ENCODE peak calls at places on chromosomes 6 and 20, in seven cellular contexts. E is mesenchymal stem cell, J is H9, S is IMR-90, F is mesendoderm, M is neuronal stem cell, R is trophoblast cell. L is an unnamed sample.

GRCh38 chr20:57596998-57597939 is 23.0 kb downstream of the ZBP1 start:
- DNase-seq in S (peak), J (peak), E (peak), R (peak), F (peak), M (peak), L (peak)

GRCh38 chr6:63352587-63353281 is 33.0 kb upstream of the LGSN start:
- DNase-seq in J (peak), R (peak), S (peak), E (peak), F (peak), M (peak), L (no peak)

GRCh38 chr6:169811521-169812256 is 60.3 kb downstream of the ERMARD start:
- DNase-seq in M (no peak), F (no peak), J (peak), R (no peak), S (no peak), E (no peak), L (no peak)

GRCh38 chr6:122268394-122268793 is 131.1 kb upstream of the HSF2 start:
- DNase-seq in F (no peak), E (no peak), R (no peak), S (no peak), M (no peak), J (no peak), L (no peak)

GRCh38 chr20:22826306-22827230 is 208.5 kb upstream of the SSTR4 start:
- DNase-seq in E (no peak), R (no peak), F (no peak), J (no peak), M (no peak), S (no peak), L (no peak)

GRCh38 chr6:156854466-156855161 is 77.4 kb downstream of the ARID1B start:
- DNase-seq in S (no peak), M (no peak), F (no peak), E (no peak), J (no peak), R (no peak), L (no peak)

GRCh38 chr6:31689249-31690110 is 8.6 kb upstream of the LY6G5C start:
- DNase-seq in F (peak), E (no peak), M (no peak), R (no peak), J (peak), S (no peak), L (peak)

GRCh38 chr6:169131356-169131755 is 122.3 kb downstream of the THBS2 start:
- DNase-seq in M (no peak), J (no peak), F (no peak), R (no peak), S (no peak), E (no peak), L (no peak)

GRCh38 chr6:17542243-17542642 is 57.9 kb upstream of the FAM8A1 start:
- DNase-seq in S (no peak), R (no peak), J (no peak), M (no peak), F (no peak), E (no peak), L (no peak)

GRCh38 chr6:4844108-4844507 is 67.9 kb downstream of the CDYL start:
- DNase-seq in F (peak), R (no peak), J (peak), E (no peak), S (no peak), M (no peak), L (no peak)

GRCh38 chr6:38172739-38173415 is 353.4 kb downstream of the ZFAND3 start:
- DNase-seq in R (peak), S (no peak), F (no peak), M (no peak), J (no peak), E (no peak), L (no peak)

GRCh38 chr6:140061422-140062041 is 687.1 kb upstream of the CITED2 start:
- DNase-seq in J (no peak), S (no peak), F (peak), E (no peak), R (peak), M (no peak), L (no peak)

GRCh38 chr6:157673596-157673995 is 149.4 kb upstream of the SNX9 start:
- DNase-seq in J (no peak), F (no peak), S (no peak), M (no peak), E (no peak), R (no peak), L (no peak)

GRCh38 chr6:162230147-162230752 is 497.3 kb downstream of the PRKN start:
- DNase-seq in S (no peak), E (no peak), J (no peak), R (no peak), M (no peak), F (no peak), L (no peak)

GRCh38 chr6:162229093-162229492 is 498.5 kb downstream of the PRKN start:
- DNase-seq in E (no peak), F (no peak), M (no peak), J (no peak), S (no peak), R (no peak), L (no peak)

DNA sequence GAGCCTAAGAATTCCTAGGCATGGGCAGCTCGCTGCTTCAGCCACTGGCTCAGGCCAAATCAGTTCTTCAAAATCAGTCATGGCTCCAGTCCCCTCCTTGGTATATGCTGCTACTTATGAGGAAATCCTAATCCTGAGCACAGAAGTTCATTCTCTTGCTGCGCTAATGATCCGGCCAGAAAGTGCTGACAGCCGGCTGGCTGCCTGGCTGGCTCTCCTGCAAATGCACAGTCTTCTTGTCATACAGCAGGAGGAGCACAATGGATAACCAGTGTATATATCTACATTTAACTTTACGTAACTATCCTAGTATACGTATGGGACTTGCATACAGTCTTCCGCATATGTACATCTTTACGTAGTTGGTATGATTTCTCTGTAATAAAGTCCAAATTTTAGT is 500.8 kb downstream of the PRKN start:
- DNase-seq in J (no peak), S (no peak), R (no peak), F (no peak), M (no peak), E (no peak), L (no peak)
- H2BK5ac ChIP-seq in J (no peak), S (no peak), R (no peak), F (no peak), M (no peak), E (no peak), L (no peak)

GRCh38 chr6:144416773-144417172 is 131.6 kb downstream of the UTRN start:
- DNase-seq in S (peak), J (no peak), F (no peak), M (no peak), E (no peak), R (no peak), L (no peak)
- H2BK5ac ChIP-seq in S (peak), J (no peak), F (no peak), M (no peak), E (no peak), R (no peak), L (no peak)

GRCh38 chr6:137213331-137213740 is 5.8 kb downstream of the IFNGR1 start:
- DNase-seq in M (no peak), J (no peak), S (no peak), E (no peak), R (no peak), F (no peak), L (no peak)

GRCh38 chr6:137211910-137212309 is 7.3 kb downstream of the IFNGR1 start:
- DNase-seq in E (no peak), R (no peak), F (no peak), J (no peak), S (no peak), M (no peak), L (no peak)

GRCh38 chr6:137213813-137214212 is 5.4 kb downstream of the IFNGR1 start:
- DNase-seq in M (no peak), R (no peak), J (no peak), E (no peak), F (no peak), S (no peak), L (no peak)

GRCh38 chr6:137208279-137208678 is 10.9 kb downstream of the IFNGR1 start:
- DNase-seq in E (no peak), M (no peak), F (no peak), R (no peak), J (no peak), S (no peak), L (no peak)

DNA sequence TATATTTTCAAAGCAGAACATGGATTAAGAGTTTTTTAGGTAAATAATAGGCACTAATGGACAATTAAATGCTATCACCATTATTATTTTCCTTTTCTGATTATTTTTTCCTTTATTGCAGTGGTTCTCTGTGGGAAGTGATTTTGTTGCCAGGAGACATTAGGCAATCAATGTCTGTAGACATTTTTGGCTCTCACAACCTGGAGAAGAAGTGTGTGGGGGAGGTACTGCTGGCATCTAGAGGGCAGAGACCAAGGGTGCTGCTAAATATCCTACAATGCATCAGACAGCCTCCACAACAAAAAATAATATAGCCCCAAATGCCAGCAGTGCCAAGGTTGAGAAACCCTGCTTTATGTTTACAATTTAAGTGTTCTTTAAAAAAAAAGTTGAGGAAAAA is 8.3 kb downstream of the IFNGR1 start:
- DNase-seq in S (peak), M (no peak), E (no peak), J (no peak), F (no peak), R (no peak), L (no peak)
- H2BK5ac ChIP-seq in S (no peak), M (no peak), E (no peak), J (no peak), F (no peak), R (no peak), L (no peak)

GRCh38 chr20:19327401-19327800 is 115.0 kb downstream of the SLC24A3 start:
- DNase-seq in R (no peak), S (no peak), J (no peak), E (no peak), M (no peak), F (no peak), L (no peak)

GRCh38 chr20:19328676-19329075 is 116.2 kb downstream of the SLC24A3 start:
- DNase-seq in E (no peak), J (no peak), M (no peak), F (no peak), R (no peak), S (no peak), L (no peak)
- H2BK5ac ChIP-seq in E (no peak), J (no peak), M (no peak), F (no peak), R (no peak), S (no peak), L (no peak)

DNA sequence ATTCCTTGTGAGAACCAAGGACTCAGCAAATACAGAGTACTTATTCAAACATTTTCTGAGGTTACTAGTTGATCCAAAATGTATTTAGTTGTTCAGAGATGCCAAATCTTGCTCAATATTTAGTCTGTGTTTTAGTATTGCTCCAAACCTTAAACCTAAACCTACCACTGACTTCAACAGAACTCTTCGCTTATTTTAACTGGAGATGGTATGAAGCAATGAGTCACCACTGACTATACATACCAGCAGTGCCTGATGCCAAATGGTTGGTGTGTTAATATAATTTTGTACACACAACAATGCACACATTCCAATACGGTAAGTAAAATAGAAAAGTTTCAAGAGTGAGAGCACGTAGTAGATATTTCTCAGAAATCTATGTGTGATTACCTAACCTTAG is 1.9 kb upstream of the SPTLC3 start:
- DNase-seq in J (no peak), S (peak), F (no peak), R (peak), E (peak), M (no peak), L (no peak)
- H2BK5ac ChIP-seq in J (no peak), S (peak), F (no peak), R (no peak), E (no peak), M (no peak), L (no peak)

GRCh38 chr6:7282097-7282906 is 30.7 kb downstream of the SSR1 start:
- DNase-seq in E (no peak), F (no peak), J (no peak), S (no peak), M (no peak), R (no peak), L (no peak)

GRCh38 chr6:7290079-7290478 is 22.9 kb downstream of the SSR1 start:
- DNase-seq in S (no peak), R (no peak), F (no peak), E (no peak), J (no peak), M (no peak), L (no peak)

GRCh38 chr6:7283676-7284075 is 29.3 kb downstream of the SSR1 start:
- DNase-seq in E (no peak), R (no peak), S (no peak), J (no peak), M (no peak), F (no peak), L (no peak)

DNA sequence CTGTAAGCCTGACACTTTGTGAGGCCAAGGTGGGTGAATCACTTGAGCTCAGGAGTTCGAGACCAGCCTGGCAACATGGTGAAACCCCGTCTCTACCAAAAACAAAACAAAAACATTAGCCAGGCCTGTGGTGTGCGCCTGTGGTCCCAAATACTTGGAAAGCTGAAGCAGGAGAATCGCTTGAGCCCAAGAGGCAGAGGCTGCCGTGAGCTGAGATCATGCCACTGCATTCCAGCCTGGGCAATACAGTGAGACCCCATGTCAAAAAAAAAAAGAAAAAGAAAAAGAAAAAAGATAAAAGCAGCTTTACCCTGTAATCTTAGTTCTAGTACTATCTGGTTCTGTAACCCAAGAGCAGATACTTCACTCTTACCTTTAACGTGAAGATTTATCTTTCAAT is 27.6 kb downstream of the SSR1 start:
- DNase-seq in S (no peak), F (no peak), R (no peak), M (no peak), E (no peak), J (no peak), L (no peak)
- H2BK5ac ChIP-seq in S (no peak), F (no peak), R (no peak), M (no peak), E (no peak), J (no peak), L (no peak)

DNA sequence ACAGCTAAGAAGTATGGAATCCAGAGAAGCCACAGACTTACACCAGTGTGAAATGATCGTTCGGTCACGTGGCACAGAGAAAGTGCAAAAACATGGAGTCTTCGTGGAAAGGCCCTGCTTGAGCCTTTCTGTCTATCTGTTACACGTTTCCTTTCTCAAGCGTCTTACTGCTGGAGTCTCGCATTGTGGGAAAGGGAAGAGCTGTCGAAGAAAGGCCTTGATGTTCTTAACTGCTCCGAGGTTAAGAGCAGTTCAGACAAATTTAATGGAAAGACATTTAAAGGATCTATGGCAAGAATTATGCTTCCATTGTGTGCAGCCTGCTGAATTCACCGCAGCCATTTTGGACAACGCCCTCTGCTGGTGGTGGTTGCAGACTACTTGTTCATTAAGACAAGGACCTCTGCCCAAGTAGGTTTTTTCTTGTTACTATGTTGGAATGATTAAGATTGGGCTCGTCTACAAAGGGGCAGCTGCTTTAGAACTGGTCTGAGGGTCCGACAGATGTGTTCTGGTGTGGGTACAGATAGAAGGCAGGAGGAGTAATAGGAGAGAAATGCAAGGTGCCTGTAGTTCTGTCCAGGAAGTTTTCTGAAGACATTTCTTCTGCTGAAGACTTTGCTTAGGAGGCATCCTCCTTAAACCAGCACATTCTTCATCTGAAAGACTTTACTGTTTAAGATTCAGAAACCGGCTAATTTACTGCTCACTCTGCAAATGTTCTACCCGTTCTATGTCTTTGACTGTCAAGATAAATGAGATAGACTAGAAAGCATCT is 24.7 kb upstream of the CCN6 start:
- DNase-seq in J (peak), M (peak), E (peak), R (peak), F (peak), S (peak), L (peak)
- H2BK5ac ChIP-seq in J (no peak), M (no peak), E (no peak), R (no peak), F (no peak), S (no peak), L (no peak)

L was measured in H1.